ENCODE peak calls at places on chromosomes 12 and 14, in four cellular contexts. S is NCI-H1417, R is brain microvascular endothelial cell, U is GM12891. I is an unnamed sample.

GRCh38 chr12:118603610-118604361 is 227.4 kb downstream of the SUDS3 start:
- DNase-seq in S (peak; percentile 7), R (no peak), U (no peak), I (no peak)

GRCh38 chr14:96081224-96081623 is 42.1 kb downstream of the C14orf132 start:
- DNase-seq in S (no peak), R (no peak), U (no peak), I (no peak)

GRCh38 chr14:93220509-93220908 is 13.5 kb downstream of the UBR7 start:
- DNase-seq in S (no peak), R (no peak), U (no peak), I (no peak)

GRCh38 chr14:92651106-92651792 is 97.2 kb downstream of the LGMN start:
- DNase-seq in S (no peak), R (no peak), U (peak; percentile 75), I (no peak)

GRCh38 chr14:65432361-65432948 is 19.9 kb downstream of the FUT8 start:
- DNase-seq in S (no peak), R (peak; percentile 18), U (no peak), I (no peak)

GRCh38 chr14:62662811-62663477 is 382.3 kb downstream of the KCNH5 start:
- DNase-seq in S (no peak), R (no peak), U (no peak), I (no peak)

GRCh38 chr14:97005908-97006307 is 208.7 kb downstream of the VRK1 start:
- DNase-seq in S (no peak), R (no peak), U (no peak), I (no peak)

GRCh38 chr12:18306311-18306710 is 45.0 kb downstream of the PIK3C2G start:
- DNase-seq in S (no peak), R (no peak), U (no peak), I (no peak)

GRCh38 chr12:67919406-67919805 is 69.8 kb upstream of the IFNG-AS1 start:
- DNase-seq in S (no peak), R (no peak), U (no peak), I (peak; percentile 59)

GRCh38 chr12:53869500-53869899 is 69.1 kb upstream of the HOXC13 start:
- DNase-seq in S (peak; percentile 20), R (no peak), U (no peak), I (no peak)

GRCh38 chr12:112303004-112303403 is 79.2 kb downstream of the HECTD4 start:
- DNase-seq in S (no peak), R (peak; percentile 94), U (peak; percentile 37), I (peak; percentile 46)

I was measured in AG08395.